ENCODE peak calls at places on chromosomes 1 and 21, in nine cellular contexts. H is GM06990; Q is HS-27A; N is HFFc6; Z is IMR-90; O is heart left ventricle; I is NCI-H1105; S is mammary epithelial cell; G is CD4-positive, alpha-beta memory T cell. K is an unnamed sample.

GRCh38 chr1:150532860-150533259 is 16.3 kb upstream of the ADAMTSL4 start:
- DNase-seq in H (no peak), Q (no peak), N (no peak), Z (no peak), O (peak; percentile 19), I (no peak), S (no peak), G (no peak), K (no peak)

GRCh38 chr1:94579876-94580294 is 38.3 kb upstream of the F3 start:
- DNase-seq in H (no peak), Q (peak; percentile 97), N (peak; percentile 95), Z (peak; percentile 98), O (no peak), I (no peak), S (peak; percentile 93), G (no peak), K (peak; percentile 99)

GRCh38 chr1:98086796-98087195 is 166.0 kb upstream of the DPYD start:
- DNase-seq in H (no peak), Q (peak; percentile 99), N (peak; percentile 97), Z (peak; percentile 99), O (no peak), I (no peak), S (peak; percentile 92), G (no peak), K (peak; percentile 99)

GRCh38 chr1:231959225-231959884 is 332.8 kb downstream of the DISC1 start:
- DNase-seq in H (no peak), Q (no peak), N (no peak), Z (no peak), O (no peak), I (no peak), S (no peak), G (no peak), K (no peak)

GRCh38 chr21:37455504-37455911 is 88.9 kb downstream of the DYRK1A start:
- DNase-seq in H (no peak), Q (no peak), N (no peak), Z (peak; percentile 24), O (no peak), I (no peak), S (no peak), G (no peak), K (no peak)

GRCh38 chr21:42158846-42159245 is 60.1 kb upstream of the ABCG1 start:
- DNase-seq in H (no peak), Q (no peak), N (no peak), Z (no peak), O (no peak), I (no peak), S (no peak), G (no peak), K (no peak)

GRCh38 chr1:6007318-6008083 is 15.3 kb upstream of the NPHP4 start:
- DNase-seq in H (no peak), Q (no peak), N (peak; percentile 45), Z (peak; percentile 40), O (no peak), I (no peak), S (no peak), G (no peak), K (no peak)

GRCh38 chr21:44267655-44268142 is 6.0 kb upstream of the DNMT3L start:
- DNase-seq in H (peak; percentile 55), Q (no peak), N (no peak), Z (no peak), O (no peak), I (no peak), S (no peak), G (no peak), K (no peak)

GRCh38 chr1:8702121-8702520 is 115.3 kb downstream of the RERE start:
- DNase-seq in H (peak; percentile 36), Q (peak; percentile 11), N (no peak), Z (no peak), O (no peak), I (peak; percentile 70), S (peak; percentile 48), G (no peak), K (peak; percentile 35)

GRCh38 chr21:36784942-36785341 is 86.0 kb downstream of the SIM2 start:
- DNase-seq in H (no peak), Q (no peak), N (no peak), Z (no peak), O (peak; percentile 63), I (no peak), S (no peak), G (no peak), K (no peak)

GRCh38 chr1:226656201-226656600 is 82.9 kb downstream of the ITPKB start:
- DNase-seq in H (no peak), Q (no peak), N (no peak), Z (no peak), O (no peak), I (peak; percentile 54), S (no peak), G (no peak), K (no peak)

GRCh38 chr1:179298952-179299351 is 5.4 kb downstream of the SOAT1 start:
- DNase-seq in H (no peak), Q (no peak), N (no peak), Z (no peak), O (no peak), I (no peak), S (no peak), G (peak; percentile 78), K (no peak)